ENCODE peak calls at places on chromosomes 5 and 9, in nine cellular contexts. D, H, M, N, T, G, J, R and O are unnamed samples.

GRCh38 chr5:35061216-35061615 is 13.5 kb upstream of the AGXT2 start:
- DNase-seq in D (peak; percentile 15), H (no peak), M (no peak), N (no peak), T (no peak), G (no peak), J (no peak), R (no peak), O (no peak)

GRCh38 chr9:13113751-13114150 is 165.7 kb downstream of the MPDZ start:
- DNase-seq in D (no peak), H (no peak), M (no peak), N (no peak), T (no peak), G (no peak), J (no peak), R (no peak), O (no peak)

GRCh38 chr9:97299809-97300414 is 7.5 kb upstream of the CCDC180 start:
- DNase-seq in D (no peak), H (no peak), M (no peak), N (no peak), T (no peak), G (no peak), J (no peak), R (no peak), O (no peak)

GRCh38 chr5:153672347-153673090 is 182.0 kb downstream of the GRIA1 start:
- DNase-seq in D (peak; percentile 58), H (no peak), M (no peak), N (no peak), T (no peak), G (no peak), J (no peak), R (no peak), O (peak; percentile 11)

GRCh38 chr5:173232499-173233346 is 2.3 kb downstream of the NKX2-5 start:
- DNase-seq in D (no peak), H (no peak), M (no peak), N (no peak), T (no peak), G (no peak), J (no peak), R (no peak), O (no peak)

GRCh38 chr5:78615697-78616096 is 32.9 kb downstream of the LHFPL2 start:
- DNase-seq in D (no peak), H (no peak), M (no peak), N (no peak), T (no peak), G (no peak), J (no peak), R (no peak), O (no peak)

GRCh38 chr5:37838152-37838932 is 1.5 kb downstream of the GDNF start:
- DNase-seq in D (peak; percentile 19), H (peak; percentile 35), M (no peak), N (no peak), T (no peak), G (no peak), J (peak; percentile 36), R (no peak), O (no peak)

GRCh38 chr5:136998864-136999263 is 500.3 kb downstream of the SPOCK1 start:
- DNase-seq in D (no peak), H (no peak), M (no peak), N (no peak), T (no peak), G (no peak), J (no peak), R (no peak), O (no peak)

GRCh38 chr9:14903040-14903439 is 7.2 kb downstream of the FREM1 start:
- DNase-seq in D (no peak), H (no peak), M (no peak), N (no peak), T (no peak), G (no peak), J (no peak), R (no peak), O (no peak)

DNA sequence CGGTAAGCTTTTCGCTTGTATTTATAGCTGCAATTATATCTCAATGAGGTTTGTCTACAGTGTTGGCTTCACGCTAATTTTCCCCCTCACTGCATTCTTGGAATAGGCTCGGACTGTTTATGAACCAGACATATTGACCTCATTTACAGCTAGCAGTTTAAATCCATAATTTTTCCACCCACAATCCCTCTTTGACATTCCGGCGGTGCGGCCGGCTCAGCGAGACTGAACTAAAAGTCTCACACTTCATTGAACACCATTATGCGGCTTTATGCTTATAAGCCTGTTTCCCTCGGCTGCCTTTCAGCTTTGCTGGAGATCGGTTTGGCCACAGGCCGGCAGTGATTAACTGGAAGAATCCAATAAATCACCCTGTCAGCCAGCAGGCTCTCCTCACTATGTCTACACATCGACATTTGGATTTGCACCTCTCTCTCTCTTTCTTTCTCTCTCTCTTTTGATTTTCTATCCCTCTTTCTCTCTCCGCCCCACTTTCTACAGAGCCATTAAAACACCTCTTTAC is 315.0 kb upstream of the TLE4 start:
- DNase-seq in D (no peak), H (no peak), M (no peak), N (no peak), T (no peak), G (peak; percentile 100), J (no peak), R (no peak), O (peak; percentile 67)
- H3K4me3 ChIP-seq in D (no peak overlapping the region), H (peak overlapping the region; percentile 37), M (peak overlapping the region; percentile 6), N (peak overlapping the region; percentile 34), T (no peak overlapping the region), G (peak overlapping the region; percentile 38), J (no peak overlapping the region), R (peak overlapping the region; percentile 17), O (peak overlapping the region; percentile 26)

DNA sequence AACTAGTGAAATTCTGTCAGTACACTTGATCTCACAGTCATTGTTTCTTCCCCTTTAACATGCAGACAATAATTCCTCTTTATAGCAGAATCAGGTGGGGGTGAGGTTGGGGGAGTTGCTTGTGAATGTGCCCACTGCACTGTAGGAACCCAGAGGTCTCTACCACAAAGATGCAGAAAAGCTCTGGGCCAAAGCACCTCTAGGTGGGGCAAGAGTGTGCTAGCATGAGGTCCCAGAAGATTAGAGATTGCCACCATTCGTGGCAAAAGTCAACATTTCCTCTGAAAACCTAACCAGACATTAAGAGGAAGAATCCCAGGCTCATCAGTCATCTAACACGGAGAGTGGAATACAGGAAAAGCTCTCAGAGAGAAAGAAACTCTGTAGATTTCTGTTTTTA is 74.5 kb downstream of the PTCD2 start:
- DNase-seq in D (no peak), H (no peak), M (no peak), N (no peak), T (no peak), G (no peak), J (no peak), R (no peak), O (no peak)
- TF ChIP-seq CTCF in D (peak; percentile 35), H (peak; percentile 36), M (no peak), N (no peak), T (no peak), G (peak; percentile 19), J (no peak), R (peak; percentile 55), O (peak; percentile 40)

GRCh38 chr5:174734571-174735497 is 10.5 kb downstream of the MSX2 start:
- DNase-seq in D (no peak), H (no peak), M (no peak), N (no peak), T (no peak), G (no peak), J (no peak), R (no peak), O (no peak)

GRCh38 chr5:174731214-174732039 is 7.0 kb downstream of the MSX2 start:
- DNase-seq in D (no peak), H (no peak), M (no peak), N (no peak), T (no peak), G (no peak), J (no peak), R (no peak), O (no peak)

GRCh38 chr5:174733091-174733690 is 8.8 kb downstream of the MSX2 start:
- DNase-seq in D (no peak), H (no peak), M (no peak), N (no peak), T (no peak), G (no peak), J (no peak), R (no peak), O (no peak)

GRCh38 chr5:174733836-174734235 is 9.5 kb downstream of the MSX2 start:
- DNase-seq in D (no peak), H (no peak), M (no peak), N (no peak), T (no peak), G (no peak), J (no peak), R (no peak), O (no peak)

GRCh38 chr5:174732040-174733020 is 7.9 kb downstream of the MSX2 start:
- DNase-seq in D (no peak), H (no peak), M (no peak), N (no peak), T (no peak), G (no peak), J (no peak), R (no peak), O (no peak)
- H3K4me3 ChIP-seq in D (no peak overlapping the region), H (no peak overlapping the region), M (no peak overlapping the region), N (no peak overlapping the region), T (no peak overlapping the region), G (peak overlapping the region; percentile 24), J (no peak overlapping the region), R (no peak overlapping the region), O (no peak overlapping the region)

GRCh38 chr5:116084891-116085715 is at the start of gene COMMD10:
- DNase-seq in D (peak; percentile 80), H (peak; percentile 76), M (peak; percentile 80), N (peak; percentile 83), T (peak; percentile 71), G (peak; percentile 69), J (peak; percentile 79), R (peak; percentile 81), O (peak; percentile 50)

GRCh38 chr5:116088062-116088461 is 3.2 kb downstream of the COMMD10 start:
- DNase-seq in D (no peak), H (no peak), M (no peak), N (no peak), T (no peak), G (no peak), J (no peak), R (no peak), O (no peak)

DNA sequence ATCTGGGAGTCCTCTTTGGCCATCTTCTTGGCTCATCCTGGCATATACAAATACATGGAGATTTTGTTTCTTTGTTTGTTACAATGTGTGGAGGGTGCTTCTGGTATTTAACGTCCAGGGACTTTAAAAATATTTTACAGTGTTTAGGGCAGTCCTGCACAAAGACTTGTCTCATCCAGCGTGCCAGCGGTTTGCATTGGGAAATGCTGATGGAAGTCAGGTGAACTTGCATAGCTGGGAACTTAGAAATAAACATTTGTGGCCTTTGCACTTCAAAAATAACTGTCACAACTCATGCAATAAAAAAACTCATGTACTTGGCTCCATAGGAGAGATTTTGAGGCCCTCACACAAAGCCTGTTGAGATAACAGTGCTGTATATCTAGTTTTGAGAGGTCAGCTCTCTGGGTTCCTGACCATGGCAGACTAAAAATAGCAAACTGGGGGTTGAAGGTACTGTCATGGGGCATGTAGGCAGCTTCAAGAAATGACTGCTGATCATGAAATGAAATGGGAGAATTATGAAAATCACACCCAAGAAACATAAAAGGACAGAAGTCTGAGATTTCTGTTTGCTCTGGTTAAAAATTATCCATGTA is 5.5 kb downstream of the COMMD10 start:
- DNase-seq in D (no peak), H (no peak), M (no peak), N (no peak), T (no peak), G (no peak), J (no peak), R (no peak), O (no peak)
- TF ChIP-seq CTCF in D (no peak), H (no peak), M (no peak), N (no peak), T (no peak), G (no peak), J (no peak), R (no peak), O (no peak)